ENCODE peak calls at places on chromosomes 3 and 15, in four cellular contexts. B is cardiac muscle cell, Y is lower lobe of right lung, U is Peyer's patch. A is an unnamed sample.

GRCh38 chr15:71532994-71533393 is 277.4 kb upstream of the NR2E3 start:
- DNase-seq in B (peak; percentile 30), Y (no peak), U (no peak), A (no peak)

GRCh38 chr3:63979093-63979492 is 44.2 kb downstream of the PSMD6 start:
- DNase-seq in B (no peak), Y (no peak), U (no peak), A (no peak)

GRCh38 chr15:70398694-70399093 is 301.0 kb upstream of the TLE3 start:
- DNase-seq in B (no peak), Y (no peak), U (no peak), A (no peak)

GRCh38 chr3:46659285-46659684 is 34.2 kb downstream of the ALS2CL start:
- DNase-seq in B (no peak), Y (no peak), U (no peak), A (no peak)

GRCh38 chr3:194380300-194380699 is 10.8 kb upstream of the LRRC15 start:
- DNase-seq in B (no peak), Y (no peak), U (no peak), A (no peak)

GRCh38 chr15:38130200-38130567 is 122.5 kb upstream of the SPRED1 start:
- DNase-seq in B (no peak), Y (no peak), U (no peak), A (no peak)

GRCh38 chr3:194888916-194889315 is 203.2 kb downstream of the FAM43A start:
- DNase-seq in B (no peak), Y (no peak), U (no peak), A (no peak)

GRCh38 chr3:183328823-183329222 is 75.8 kb downstream of the B3GNT5 start:
- DNase-seq in B (no peak), Y (no peak), U (no peak), A (no peak)

GRCh38 chr3:16632395-16632794 is 27.2 kb upstream of the DAZL start:
- DNase-seq in B (no peak), Y (no peak), U (no peak), A (no peak)

GRCh38 chr15:61157933-61158332 is 71.2 kb downstream of the RORA start:
- DNase-seq in B (no peak), Y (no peak), U (no peak), A (no peak)

GRCh38 chr15:42069025-42069424 is 25.3 kb downstream of the PLA2G4D start:
- DNase-seq in B (no peak), Y (no peak), U (no peak), A (no peak)

GRCh38 chr3:138817685-138818084 is 17.0 kb downstream of the PIK3CB start:
- DNase-seq in B (no peak), Y (no peak), U (no peak), A (no peak)

GRCh38 chr3:9704343-9705322 is 1.0 kb downstream of the CPNE9 start:
- DNase-seq in B (peak; percentile 76), Y (peak; percentile 52), U (no peak), A (no peak)

GRCh38 chr3:145727416-145727930 is 433.5 kb downstream of the PLOD2 start:
- DNase-seq in B (no peak), Y (no peak), U (no peak), A (no peak)

GRCh38 chr3:186683996-186684395 is 18.2 kb downstream of the HRG start:
- DNase-seq in B (no peak), Y (no peak), U (no peak), A (no peak)

GRCh38 chr3:167110906-167111305 is 269.2 kb downstream of the ZBBX start:
- DNase-seq in B (peak; percentile 5), Y (no peak), U (no peak), A (no peak)

GRCh38 chr15:34855397-34855796 is 60.0 kb upstream of the ACTC1 start:
- DNase-seq in B (no peak), Y (no peak), U (no peak), A (peak; percentile 48)

GRCh38 chr3:50599115-50599715 is 12.4 kb downstream of the CISH start:
- DNase-seq in B (no peak), Y (no peak), U (no peak), A (no peak)

GRCh38 chr15:31300208-31300661 is 26.4 kb upstream of the KLF13 start:
- DNase-seq in B (no peak), Y (no peak), U (no peak), A (no peak)

GRCh38 chr3:107594870-107595269 is 72.1 kb downstream of the BBX start:
- DNase-seq in B (no peak), Y (no peak), U (no peak), A (no peak)

GRCh38 chr3:29827756-29828155 is 546.9 kb downstream of the RBMS3 start:
- DNase-seq in B (no peak), Y (no peak), U (no peak), A (no peak)

GRCh38 chr3:109731639-109732473 is 394.5 kb upstream of the DPPA4 start:
- DNase-seq in B (peak; percentile 70), Y (no peak), U (peak; percentile 60), A (peak; percentile 12)

GRCh38 chr3:42443819-42444436 is 33.5 kb upstream of the LYZL4 start:
- DNase-seq in B (peak; percentile 91), Y (peak; percentile 84), U (peak; percentile 67), A (peak; percentile 6)

GRCh38 chr3:122563717-122564025 is 429 bp downstream of the PARP9 start:
- DNase-seq in B (no peak), Y (no peak), U (peak; percentile 30), A (no peak)

GRCh38 chr3:171646357-171647133 is 163.7 kb downstream of the PLD1 start:
- DNase-seq in B (peak; percentile 48), Y (no peak), U (no peak), A (no peak)

GRCh38 chr3:154776549-154777230 is 303.4 kb upstream of the MME start:
- DNase-seq in B (no peak), Y (no peak), U (no peak), A (no peak)

GRCh38 chr15:69951511-69952209 is 146.1 kb downstream of the TLE3 start:
- DNase-seq in B (no peak), Y (no peak), U (no peak), A (no peak)

GRCh38 chr3:96192951-96193350 is 621.4 kb upstream of the EPHA6 start:
- DNase-seq in B (no peak), Y (no peak), U (no peak), A (no peak)

GRCh38 chr3:186307594-186307993 is 54.4 kb downstream of the DGKG start:
- DNase-seq in B (peak; percentile 87), Y (no peak), U (no peak), A (no peak)

GRCh38 chr3:62982795-62983455 is 107.7 kb upstream of the CADPS start:
- DNase-seq in B (no peak), Y (no peak), U (no peak), A (no peak)

GRCh38 chr3:30890907-30891306 is 3.6 kb downstream of the GADL1 start:
- DNase-seq in B (no peak), Y (no peak), U (no peak), A (no peak)

GRCh38 chr3:48267782-48268181 is 26.9 kb downstream of the ZNF589 start:
- DNase-seq in B (no peak), Y (no peak), U (no peak), A (no peak)
- H3K27ac ChIP-seq in B (no peak overlapping the region), Y (no peak overlapping the region), U (peak overlapping the region; percentile 59), A (peak overlapping the region; percentile 99)

GRCh38 chr3:190494907-190495306 is 19.0 kb upstream of the IL1RAP start:
- DNase-seq in B (no peak), Y (no peak), U (no peak), A (no peak)
- H3K27ac ChIP-seq in B (no peak overlapping the region), Y (no peak overlapping the region), U (no peak overlapping the region), A (no peak overlapping the region)

GRCh38 chr15:91605576-91605975 is 247.9 kb upstream of the SLCO3A1 start:
- DNase-seq in B (no peak), Y (no peak), U (no peak), A (no peak)
- H3K27ac ChIP-seq in B (no peak overlapping the region), Y (no peak overlapping the region), U (no peak overlapping the region), A (no peak overlapping the region)

GRCh38 chr15:57797145-57797544 is 90.6 kb downstream of the POLR2M start:
- DNase-seq in B (no peak), Y (no peak), U (no peak), A (no peak)
- H3K27ac ChIP-seq in B (no peak overlapping the region), Y (no peak overlapping the region), U (no peak overlapping the region), A (no peak overlapping the region)